ENCODE peak calls at places on chromosomes 7 and 10, in seven cellular contexts. One of them, this sample, is unnamed.

GRCh38 chr10:125882596-125882995 is 1.5 kb upstream of the DHX32 start:
- DNase-seq in stomach: no peak
- DNase-seq in neural progenitor cell: no peak
- DNase-seq in transverse colon: no peak
- DNase-seq in A549: no peak
- DNase-seq in RWPE1: no peak
- DNase-seq in esophagus squamous epithelium: no peak
- DNase-seq in this sample: no peak

GRCh38 chr7:151539055-151539714 is 19.5 kb upstream of the RHEB start:
- DNase-seq in stomach: no peak
- DNase-seq in neural progenitor cell: peak
- DNase-seq in transverse colon: no peak
- DNase-seq in A549: no peak
- DNase-seq in RWPE1: no peak
- DNase-seq in esophagus squamous epithelium: no peak
- DNase-seq in this sample: no peak

GRCh38 chr7:134059921-134060320 is 67.2 kb upstream of the LRGUK start:
- DNase-seq in stomach: no peak
- DNase-seq in neural progenitor cell: no peak
- DNase-seq in transverse colon: no peak
- DNase-seq in A549: no peak
- DNase-seq in RWPE1: no peak
- DNase-seq in esophagus squamous epithelium: no peak
- DNase-seq in this sample: no peak

GRCh38 chr7:127391591-127392181 is 822 bp downstream of the ZNF800 start:
- DNase-seq in stomach: peak
- DNase-seq in neural progenitor cell: peak
- DNase-seq in transverse colon: peak
- DNase-seq in A549: peak
- DNase-seq in RWPE1: peak
- DNase-seq in esophagus squamous epithelium: peak
- DNase-seq in this sample: peak

GRCh38 chr10:60397792-60398191 is 8.1 kb upstream of the ANK3 start:
- DNase-seq in stomach: no peak
- DNase-seq in neural progenitor cell: no peak
- DNase-seq in transverse colon: no peak
- DNase-seq in A549: peak
- DNase-seq in RWPE1: no peak
- DNase-seq in esophagus squamous epithelium: no peak
- DNase-seq in this sample: no peak

GRCh38 chr10:1609596-1609995 is 127.7 kb downstream of the ADARB2 start:
- DNase-seq in stomach: no peak
- DNase-seq in neural progenitor cell: no peak
- DNase-seq in transverse colon: no peak
- DNase-seq in A549: no peak
- DNase-seq in RWPE1: no peak
- DNase-seq in esophagus squamous epithelium: no peak
- DNase-seq in this sample: no peak

GRCh38 chr10:91410638-91411367 is 659 bp downstream of the HECTD2 start:
- DNase-seq in stomach: no peak
- DNase-seq in neural progenitor cell: peak
- DNase-seq in transverse colon: no peak
- DNase-seq in A549: no peak
- DNase-seq in RWPE1: peak
- DNase-seq in esophagus squamous epithelium: no peak
- DNase-seq in this sample: no peak

GRCh38 chr10:8844141-8844540 is 789.7 kb downstream of the GATA3 start:
- DNase-seq in stomach: no peak
- DNase-seq in neural progenitor cell: no peak
- DNase-seq in transverse colon: no peak
- DNase-seq in A549: no peak
- DNase-seq in RWPE1: no peak
- DNase-seq in esophagus squamous epithelium: no peak
- DNase-seq in this sample: no peak

GRCh38 chr7:151038951-151039849 is 9.1 kb upstream of the ASIC3 start:
- DNase-seq in stomach: peak
- DNase-seq in neural progenitor cell: no peak
- DNase-seq in transverse colon: peak
- DNase-seq in A549: peak
- DNase-seq in RWPE1: peak
- DNase-seq in esophagus squamous epithelium: no peak
- DNase-seq in this sample: peak

GRCh38 chr10:96670786-96671185 is 49.5 kb downstream of the PIK3AP1 start:
- DNase-seq in stomach: no peak
- DNase-seq in neural progenitor cell: no peak
- DNase-seq in transverse colon: no peak
- DNase-seq in A549: peak
- DNase-seq in RWPE1: no peak
- DNase-seq in esophagus squamous epithelium: no peak
- DNase-seq in this sample: no peak

GRCh38 chr7:151382079-151382885 is 27.6 kb downstream of the WDR86 start:
- DNase-seq in stomach: no peak
- DNase-seq in neural progenitor cell: no peak
- DNase-seq in transverse colon: no peak
- DNase-seq in A549: no peak
- DNase-seq in RWPE1: no peak
- DNase-seq in esophagus squamous epithelium: no peak
- DNase-seq in this sample: no peak

GRCh38 chr10:100186813-100187212 is 984 bp upstream of the ERLIN1 start:
- DNase-seq in stomach: no peak
- DNase-seq in neural progenitor cell: peak
- DNase-seq in transverse colon: no peak
- DNase-seq in A549: peak
- DNase-seq in RWPE1: peak
- DNase-seq in esophagus squamous epithelium: no peak
- DNase-seq in this sample: no peak

GRCh38 chr7:158814637-158815036 is 14.7 kb downstream of the ESYT2 start:
- DNase-seq in stomach: no peak
- DNase-seq in neural progenitor cell: no peak
- DNase-seq in transverse colon: no peak
- DNase-seq in A549: no peak
- DNase-seq in RWPE1: no peak
- DNase-seq in esophagus squamous epithelium: no peak
- DNase-seq in this sample: no peak

GRCh38 chr10:35854661-35855060 is 212.6 kb upstream of the FZD8 start:
- DNase-seq in stomach: no peak
- DNase-seq in neural progenitor cell: no peak
- DNase-seq in transverse colon: no peak
- DNase-seq in A549: no peak
- DNase-seq in RWPE1: no peak
- DNase-seq in esophagus squamous epithelium: no peak
- DNase-seq in this sample: no peak

GRCh38 chr7:55279080-55279845 is 85.9 kb upstream of the LANCL2 start:
- DNase-seq in stomach: no peak
- DNase-seq in neural progenitor cell: no peak
- DNase-seq in transverse colon: no peak
- DNase-seq in A549: no peak
- DNase-seq in RWPE1: no peak
- DNase-seq in esophagus squamous epithelium: no peak
- DNase-seq in this sample: no peak

GRCh38 chr10:80066809-80067208 is 11.7 kb upstream of the TMEM254 start:
- DNase-seq in stomach: no peak
- DNase-seq in neural progenitor cell: no peak
- DNase-seq in transverse colon: no peak
- DNase-seq in A549: no peak
- DNase-seq in RWPE1: no peak
- DNase-seq in esophagus squamous epithelium: no peak
- DNase-seq in this sample: no peak

GRCh38 chr10:46787321-46787615 is 124.0 kb upstream of the PTPN20 start:
- DNase-seq in stomach: no peak
- DNase-seq in neural progenitor cell: no peak
- DNase-seq in transverse colon: no peak
- DNase-seq in A549: peak
- DNase-seq in RWPE1: peak
- DNase-seq in esophagus squamous epithelium: no peak
- DNase-seq in this sample: peak

GRCh38 chr10:51964630-51965029 is 265.2 kb upstream of the CSTF2T start:
- DNase-seq in stomach: no peak
- DNase-seq in neural progenitor cell: no peak
- DNase-seq in transverse colon: no peak
- DNase-seq in A549: no peak
- DNase-seq in RWPE1: no peak
- DNase-seq in esophagus squamous epithelium: no peak
- DNase-seq in this sample: no peak

GRCh38 chr10:75497997-75498797 is 66.8 kb downstream of the LRMDA start:
- DNase-seq in stomach: peak
- DNase-seq in neural progenitor cell: no peak
- DNase-seq in transverse colon: no peak
- DNase-seq in A549: no peak
- DNase-seq in RWPE1: no peak
- DNase-seq in esophagus squamous epithelium: no peak
- DNase-seq in this sample: no peak

GRCh38 chr10:48266528-48266927 is 8.0 kb downstream of the FRMPD2 start:
- DNase-seq in stomach: no peak
- DNase-seq in neural progenitor cell: no peak
- DNase-seq in transverse colon: no peak
- DNase-seq in A549: no peak
- DNase-seq in RWPE1: no peak
- DNase-seq in esophagus squamous epithelium: no peak
- DNase-seq in this sample: no peak

GRCh38 chr10:34758447-34758996 is 56.6 kb downstream of the PARD3 start:
- DNase-seq in stomach: no peak
- DNase-seq in neural progenitor cell: no peak
- DNase-seq in transverse colon: no peak
- DNase-seq in A549: peak
- DNase-seq in RWPE1: peak
- DNase-seq in esophagus squamous epithelium: no peak
- DNase-seq in this sample: no peak

GRCh38 chr10:26519803-26520202 is 81.7 kb downstream of the APBB1IP start:
- DNase-seq in stomach: no peak
- DNase-seq in neural progenitor cell: peak
- DNase-seq in transverse colon: no peak
- DNase-seq in A549: no peak
- DNase-seq in RWPE1: no peak
- DNase-seq in esophagus squamous epithelium: no peak
- DNase-seq in this sample: no peak

DNA sequence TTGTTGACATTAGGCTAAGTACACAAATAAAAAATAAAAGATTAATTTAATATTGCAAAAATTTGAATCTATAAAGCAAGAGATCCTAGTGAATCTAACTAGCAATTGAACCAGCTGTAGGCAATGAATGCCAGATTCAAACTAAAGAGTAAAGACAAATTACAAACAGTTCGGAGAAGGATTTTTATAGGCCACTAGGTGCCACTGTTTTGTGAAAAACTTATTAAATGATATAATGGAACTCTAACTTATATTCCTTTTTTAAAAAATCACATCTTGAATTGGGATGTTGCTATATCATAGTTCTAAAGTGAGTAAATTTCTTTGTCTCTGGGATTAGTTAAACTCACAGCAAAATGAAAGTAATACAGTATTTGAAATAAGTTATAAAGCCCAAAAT is 39.1 kb upstream of the GNAI1 start:
- DNase-seq in stomach: no peak
- DNase-seq in neural progenitor cell: no peak
- DNase-seq in transverse colon: no peak
- DNase-seq in A549: no peak
- DNase-seq in RWPE1: no peak
- DNase-seq in esophagus squamous epithelium: no peak
- DNase-seq in this sample: no peak
- TF ChIP-seq CTCF in stomach: peak
- TF ChIP-seq CTCF in neural progenitor cell: peak
- TF ChIP-seq CTCF in transverse colon: peak
- TF ChIP-seq CTCF in A549: peak
- TF ChIP-seq CTCF in RWPE1: peak
- TF ChIP-seq CTCF in esophagus squamous epithelium: no peak
- TF ChIP-seq CTCF in this sample: peak

DNA sequence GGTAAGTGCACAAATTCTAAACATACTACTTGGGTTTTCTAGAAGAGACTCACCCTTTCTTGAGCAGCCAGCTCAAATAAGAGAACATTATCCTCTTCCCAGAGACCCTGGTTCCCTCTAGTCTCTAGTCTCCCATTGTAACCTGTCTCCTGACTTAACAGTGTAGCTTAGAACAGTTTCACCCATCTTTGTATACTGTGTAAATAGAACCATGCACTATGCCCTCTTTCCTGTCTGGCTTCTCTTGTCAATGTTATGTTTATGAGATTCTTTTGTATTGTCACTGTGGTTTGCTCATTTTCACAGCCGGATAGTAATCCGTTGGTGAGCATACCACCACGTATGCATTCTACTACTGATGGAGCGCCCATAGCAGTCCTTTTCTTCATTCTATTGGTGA is 227.4 kb upstream of the PLPP4 start:
- DNase-seq in stomach: no peak
- DNase-seq in neural progenitor cell: no peak
- DNase-seq in transverse colon: no peak
- DNase-seq in A549: no peak
- DNase-seq in RWPE1: no peak
- DNase-seq in esophagus squamous epithelium: no peak
- DNase-seq in this sample: no peak
- H3K27ac ChIP-seq in stomach: no peak
- H3K27ac ChIP-seq in neural progenitor cell: no peak
- H3K27ac ChIP-seq in transverse colon: no peak
- H3K27ac ChIP-seq in A549: no peak
- H3K27ac ChIP-seq in RWPE1: no peak
- H3K27ac ChIP-seq in esophagus squamous epithelium: no peak
- H3K27ac ChIP-seq in this sample: no peak

DNA sequence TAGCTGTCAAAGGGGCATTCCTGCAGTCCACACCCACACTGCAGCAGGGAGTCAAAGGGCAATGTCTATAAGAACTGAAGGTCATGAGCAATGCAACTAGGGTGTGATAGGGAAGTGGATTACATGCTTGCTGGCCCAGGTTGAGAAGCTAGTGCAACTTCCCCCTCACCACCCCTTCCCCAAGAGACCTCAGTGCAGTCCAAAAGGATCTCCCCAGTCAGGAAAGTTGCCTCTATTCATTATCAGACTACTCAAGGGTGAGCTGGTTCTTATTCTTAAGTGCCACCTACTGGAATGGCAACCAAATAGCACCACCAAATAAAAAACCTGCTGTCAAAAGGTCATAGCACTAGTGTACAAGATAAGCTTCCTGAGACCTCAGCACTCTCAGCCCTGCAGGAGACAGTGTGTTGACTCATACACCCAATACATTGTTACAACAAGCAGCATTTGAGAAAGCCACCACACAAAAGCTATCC is 28.2 kb downstream of the MTERF1 start:
- DNase-seq in stomach: no peak
- DNase-seq in neural progenitor cell: peak
- DNase-seq in transverse colon: no peak
- DNase-seq in A549: peak
- DNase-seq in RWPE1: no peak
- DNase-seq in esophagus squamous epithelium: no peak
- DNase-seq in this sample: no peak
- TF ChIP-seq CTCF in stomach: no peak
- TF ChIP-seq CTCF in neural progenitor cell: peak
- TF ChIP-seq CTCF in transverse colon: no peak
- TF ChIP-seq CTCF in A549: no peak
- TF ChIP-seq CTCF in RWPE1: no peak
- TF ChIP-seq CTCF in esophagus squamous epithelium: no peak
- TF ChIP-seq CTCF in this sample: no peak

DNA sequence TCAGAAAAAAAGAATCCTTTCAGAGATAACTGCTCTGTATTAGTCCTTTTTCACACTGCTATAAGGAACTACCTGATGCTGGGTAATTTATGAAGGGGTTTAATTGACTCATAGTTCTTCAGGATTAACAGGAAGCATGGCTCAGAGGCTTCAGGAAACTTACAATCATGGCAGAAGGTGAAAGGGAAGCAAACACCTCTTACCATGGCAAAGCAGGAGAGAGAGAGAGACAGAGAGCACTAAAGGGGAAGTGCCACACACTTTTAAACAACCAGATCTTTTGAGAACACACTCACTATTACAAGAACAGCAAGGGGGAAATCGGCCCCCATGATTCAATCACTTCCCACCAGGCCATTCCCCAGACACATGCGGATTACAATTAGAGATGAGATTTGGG is 114.2 kb downstream of the TES start:
- DNase-seq in stomach: no peak
- DNase-seq in neural progenitor cell: no peak
- DNase-seq in transverse colon: no peak
- DNase-seq in A549: no peak
- DNase-seq in RWPE1: no peak
- DNase-seq in esophagus squamous epithelium: no peak
- DNase-seq in this sample: no peak
- H3K27ac ChIP-seq in stomach: no peak
- H3K27ac ChIP-seq in neural progenitor cell: no peak
- H3K27ac ChIP-seq in transverse colon: no peak
- H3K27ac ChIP-seq in A549: peak
- H3K27ac ChIP-seq in RWPE1: no peak
- H3K27ac ChIP-seq in esophagus squamous epithelium: no peak
- H3K27ac ChIP-seq in this sample: no peak